ENCODE peak calls at places on chromosome 11, in four cellular contexts. K is K562, J is HepG2, N is GM12878. U is an unnamed sample.

GRCh38 chr11:66717925-66718319 is 11.1 kb downstream of the SPTBN2 start:
- DNase-seq in J (no peak), N (no peak), K (no peak), U (no peak)

GRCh38 chr11:113014262-113014661 is 53.0 kb downstream of the NCAM1 start:
- DNase-seq in J (no peak), K (no peak), N (no peak), U (no peak)

GRCh38 chr11:45100338-45100737 is 46.1 kb upstream of the PRDM11 start:
- DNase-seq in J (no peak), K (no peak), N (no peak), U (no peak)

GRCh38 chr11:57787920-57788716 is 26.5 kb downstream of the CTNND1 start:
- DNase-seq in K (no peak), J (peak), N (peak), U (no peak)

GRCh38 chr11:61587951-61588695 is 7.2 kb upstream of the SYT7 start:
- DNase-seq in J (no peak), K (peak), N (no peak), U (no peak)

GRCh38 chr11:78916759-78917158 is 342.1 kb upstream of the NARS2 start:
- DNase-seq in N (no peak), K (no peak), J (no peak), U (no peak)

GRCh38 chr11:100790073-100790472 is 103.0 kb downstream of the ARHGAP42 start:
- DNase-seq in N (no peak), K (no peak), J (no peak), U (no peak)

GRCh38 chr11:75925785-75926164 is 110.8 kb downstream of the UVRAG start:
- DNase-seq in N (no peak), K (no peak), J (no peak), U (no peak)

GRCh38 chr11:132126973-132127900 is 756.8 kb downstream of the NTM start:
- DNase-seq in N (no peak), K (no peak), J (peak), U (no peak)

GRCh38 chr11:36564376-36565032 is 3.3 kb upstream of the RAG1 start:
- DNase-seq in N (peak), K (peak), J (peak), U (peak)

GRCh38 chr11:131146817-131147490 is 223.5 kb upstream of the NTM start:
- DNase-seq in J (no peak), N (no peak), K (no peak), U (no peak)

GRCh38 chr11:111502611-111503010 is 9.6 kb downstream of the BTG4 start:
- DNase-seq in N (no peak), K (no peak), J (no peak), U (no peak)

GRCh38 chr11:134818531-134818930 is 406.5 kb upstream of the B3GAT1 start:
- DNase-seq in N (no peak), J (no peak), K (no peak), U (no peak)

GRCh38 chr11:3614742-3615171 is 27.0 kb downstream of the ART5 start:
- DNase-seq in K (peak), J (no peak), N (peak), U (no peak)

GRCh38 chr11:126608626-126609010 is 253.1 kb downstream of the ST3GAL4 start:
- DNase-seq in K (no peak), N (no peak), J (no peak), U (no peak)

GRCh38 chr11:61607426-61607825 is 26.6 kb upstream of the SYT7 start:
- DNase-seq in N (no peak), K (no peak), J (no peak), U (no peak)

GRCh38 chr11:130180491-130180890 is 20.9 kb downstream of the ST14 start:
- DNase-seq in N (no peak), K (no peak), J (no peak), U (no peak)

GRCh38 chr11:60992842-60993409 is 21.4 kb downstream of the CD6 start:
- DNase-seq in K (peak), J (no peak), N (no peak), U (no peak)

GRCh38 chr11:116413861-116414260 is 358.9 kb downstream of the BUD13 start:
- DNase-seq in K (no peak), J (peak), N (no peak), U (no peak)

GRCh38 chr11:113632981-113633380 is 73.1 kb downstream of the TMPRSS5 start:
- DNase-seq in N (no peak), K (no peak), J (no peak), U (no peak)

GRCh38 chr11:63537293-63538101 is 889 bp downstream of the PLAAT4 start:
- DNase-seq in J (no peak), N (no peak), K (no peak), U (no peak)

GRCh38 chr11:86740628-86741488 is 59.5 kb upstream of the PRSS23 start:
- DNase-seq in K (peak), N (no peak), J (peak), U (peak)

GRCh38 chr11:65414776-65415498 is 7.7 kb upstream of the NEAT1 start:
- DNase-seq in J (no peak), N (no peak), K (no peak), U (no peak)

GRCh38 chr11:65277878-65278277 is 16.1 kb downstream of the POLA2 start:
- DNase-seq in N (no peak), K (no peak), J (no peak), U (no peak)

GRCh38 chr11:9015677-9016076 is 11.9 kb upstream of the NRIP3 start:
- DNase-seq in J (peak), K (peak), N (peak), U (peak)

GRCh38 chr11:6404341-6405038 is 14.2 kb downstream of the SMPD1 start:
- DNase-seq in N (no peak), J (no peak), K (no peak), U (no peak)

GRCh38 chr11:94302806-94303205 is 1.6 kb upstream of the IZUMO1R start:
- DNase-seq in K (no peak), N (no peak), J (no peak), U (no peak)

GRCh38 chr11:127733552-127733951 is 733.0 kb upstream of the KIRREL3 start:
- DNase-seq in J (no peak), N (no peak), K (no peak), U (no peak)

GRCh38 chr11:93073508-93074280 is 104.2 kb downstream of the MTNR1B start:
- DNase-seq in N (no peak), K (no peak), J (no peak), U (no peak)

GRCh38 chr11:17015639-17016125 is 1.5 kb upstream of the PLEKHA7 start:
- DNase-seq in K (no peak), J (no peak), N (no peak), U (no peak)

GRCh38 chr11:17887779-17888178 is 125.1 kb downstream of the SERGEF start:
- DNase-seq in K (no peak), N (no peak), J (no peak), U (no peak)

GRCh38 chr11:72831521-72832300 is 17.5 kb downstream of the ATG16L2 start:
- DNase-seq in N (no peak), K (peak), J (peak), U (peak)

GRCh38 chr11:16911658-16912057 is 102.6 kb downstream of the PLEKHA7 start:
- DNase-seq in J (no peak), K (no peak), N (no peak), U (no peak)

GRCh38 chr11:69301033-69301490 is 7.1 kb downstream of the MYEOV start:
- DNase-seq in N (no peak), K (no peak), J (no peak), U (no peak)

GRCh38 chr11:82776377-82776776 is 42.7 kb upstream of the FAM181B start:
- DNase-seq in J (peak), N (no peak), K (no peak), U (no peak)

GRCh38 chr11:17556999-17557398 is 9.9 kb downstream of the OTOG start:
- DNase-seq in J (no peak), K (no peak), N (no peak), U (no peak)

GRCh38 chr11:1863352-1864215 is 10.7 kb downstream of the LSP1 start:
- DNase-seq in N (no peak), J (peak), K (peak), U (no peak)
- TF ChIP-seq KDM1A in N (no peak), J (no peak), K (no peak), U (no peak)

GRCh38 chr11:43943357-43943930 is 1.0 kb downstream of the C11orf96 start:
- DNase-seq in N (no peak), K (peak), J (no peak), U (no peak)

GRCh38 chr11:43944761-43945311 is 2.4 kb downstream of the C11orf96 start:
- DNase-seq in K (peak), J (peak), N (no peak), U (peak)

GRCh38 chr11:43942651-43943356 is 367 bp downstream of the C11orf96 start:
- DNase-seq in K (peak), J (no peak), N (no peak), U (peak)

GRCh38 chr11:43941257-43941879 is 1.1 kb upstream of the C11orf96 start:
- DNase-seq in J (no peak), K (peak), N (no peak), U (no peak)

DNA sequence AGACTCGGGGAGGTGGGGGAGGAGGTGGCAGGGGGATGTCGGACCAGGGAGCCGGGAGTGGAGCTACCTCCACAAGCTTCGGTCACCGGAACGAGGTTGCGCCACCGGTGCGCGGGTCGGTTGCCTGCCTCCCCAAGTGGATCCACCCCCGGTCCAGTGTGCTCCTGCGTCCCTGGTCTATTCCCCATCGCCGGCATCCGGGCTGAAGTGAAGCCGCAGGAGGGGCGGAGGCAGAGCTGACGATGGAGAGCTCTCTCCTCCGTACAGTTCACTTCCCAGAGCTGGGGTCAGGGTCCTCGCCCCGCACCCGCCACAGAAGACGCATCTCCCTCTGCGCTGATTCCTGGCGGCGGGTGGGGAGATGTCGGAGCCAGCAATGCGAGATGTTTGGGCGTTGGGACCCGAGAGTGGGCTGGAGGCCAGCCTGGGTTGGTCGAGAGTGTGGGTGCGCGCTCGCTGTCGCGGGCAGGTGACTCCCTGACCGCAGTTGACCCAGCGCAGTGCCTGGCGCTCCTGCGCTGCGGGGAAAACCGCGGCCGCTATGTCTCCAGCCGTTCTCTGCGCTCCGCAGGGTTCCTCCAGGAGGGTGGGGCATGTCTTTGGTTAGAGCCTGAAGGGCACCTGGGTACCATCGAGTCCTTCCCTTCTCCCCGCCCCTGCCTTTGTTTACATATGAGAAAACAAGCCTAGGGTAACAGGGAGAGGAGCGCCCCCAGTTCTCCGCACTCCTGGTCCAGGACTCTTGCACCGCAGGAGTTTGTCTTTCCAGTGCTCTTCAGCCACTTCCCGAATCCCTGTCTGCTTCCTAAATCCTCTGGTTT is 1.7 kb downstream of the C11orf96 start:
- DNase-seq in N (no peak), J (no peak), K (peak), U (peak)
- TF ChIP-seq EZH2 in N (no peak), J (no peak), K (no peak), U (peak)

DNA sequence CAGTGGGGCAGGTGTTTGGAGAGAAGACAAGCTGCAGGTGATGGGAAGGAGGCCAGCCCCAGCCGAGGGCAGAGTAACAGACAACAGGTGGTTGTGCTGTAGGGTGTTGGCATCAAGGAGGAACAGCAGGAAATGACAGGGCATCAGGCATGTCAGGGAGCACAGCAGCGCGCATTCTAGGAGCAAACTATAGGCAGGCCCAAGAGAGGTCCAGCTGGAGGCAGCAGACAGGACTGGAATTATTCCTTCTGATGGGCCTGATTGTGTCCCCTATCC is 13.6 kb downstream of the ADM start:
- DNase-seq in J (no peak), N (no peak), K (no peak), U (no peak)
- TF ChIP-seq HDAC6 in J (no peak), N (no peak), K (no peak), U (no peak)

DNA sequence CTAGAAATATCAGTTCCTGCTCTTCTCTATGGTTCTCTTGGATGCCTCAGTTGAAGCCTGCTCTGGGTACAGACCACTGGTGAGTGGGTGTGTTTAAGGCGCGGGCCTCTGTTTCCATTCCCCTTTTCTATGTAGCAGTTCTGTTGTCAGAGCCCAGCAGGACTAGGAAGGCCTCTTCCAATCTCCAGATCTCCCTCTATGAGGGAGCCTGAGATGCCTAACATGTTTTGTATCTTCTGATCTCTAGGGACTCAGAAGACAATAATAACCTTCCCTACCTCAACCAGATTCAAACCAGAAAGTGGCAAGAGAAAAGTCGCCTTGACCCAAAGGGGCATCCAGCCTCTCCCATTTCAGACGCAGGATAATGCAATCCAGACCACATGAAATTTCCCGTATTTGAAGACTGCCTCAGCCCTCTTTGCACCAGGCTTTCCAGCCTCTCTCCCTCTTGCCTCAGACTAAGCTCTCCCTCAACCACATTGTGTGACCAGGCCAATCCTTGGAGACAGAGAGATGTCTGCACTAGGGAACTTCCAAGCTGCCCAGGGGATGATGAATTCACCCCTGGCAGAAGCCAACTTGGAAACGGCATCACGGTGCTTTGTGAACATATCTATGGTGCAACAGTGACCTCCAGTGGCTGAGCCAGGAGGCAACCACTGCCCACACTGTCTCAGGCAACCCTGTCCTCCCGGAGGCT is 150.1 kb upstream of the UBASH3B start:
- DNase-seq in K (peak), N (peak), J (peak), U (peak)
- TF ChIP-seq KDM1A in K (no peak), N (no peak), J (no peak), U (no peak)

GRCh38 chr11:639324-639977 is 2.4 kb downstream of the DRD4 start:
- DNase-seq in N (no peak), J (no peak), K (no peak), U (no peak)

GRCh38 chr11:637333-637592 is 194 bp downstream of the DRD4 start:
- DNase-seq in N (no peak), K (no peak), J (no peak), U (no peak)

GRCh38 chr11:636511-637332 is at the start of gene DRD4:
- DNase-seq in J (no peak), N (no peak), K (no peak), U (no peak)

GRCh38 chr11:638616-639323 is 1.7 kb downstream of the DRD4 start:
- DNase-seq in J (no peak), N (no peak), K (no peak), U (no peak)

GRCh38 chr11:637593-638507 is 781 bp downstream of the DRD4 start:
- DNase-seq in N (no peak), J (no peak), K (no peak), U (peak)
- TF ChIP-seq EZH2 in N (no peak), J (no peak), K (no peak), U (peak)

GRCh38 chr11:77475206-77475605 is 1.3 kb upstream of the PAK1 start:
- DNase-seq in N (no peak), K (no peak), J (no peak), U (no peak)
- TF ChIP-seq HDAC6 in N (no peak), K (no peak), J (no peak), U (no peak)

GRCh38 chr11:119520966-119521365 is 98.0 kb upstream of the THY1 start:
- DNase-seq in K (no peak), J (no peak), N (no peak), U (no peak)
- TF ChIP-seq KDM1A in K (no peak), J (no peak), N (no peak), U (no peak)

GRCh38 chr11:2362414-2362813 is 14.7 kb upstream of the CD81 start:
- DNase-seq in K (no peak), N (no peak), J (no peak), U (no peak)
- TF ChIP-seq EZH2 in K (no peak), N (no peak), J (no peak), U (no peak)